ENCODE peak calls at places on chromosome 9, in eight cellular contexts. G, H, M, F, I, S, B and N are unnamed samples.

GRCh38 chr9:97529363-97530076 is 28.1 kb downstream of the TMOD1 start:
- DNase-seq in B (peak), I (no peak), F (no peak), S (no peak), G (no peak), H (no peak), M (peak), N (no peak)

GRCh38 chr9:121995997-121996396 is 97.1 kb downstream of the TTLL11 start:
- DNase-seq in S (no peak), I (no peak), B (no peak), M (no peak), G (no peak), F (no peak), H (no peak), N (no peak)

GRCh38 chr9:129550199-129550839 is 70.6 kb downstream of the C9orf50 start:
- DNase-seq in H (peak), G (no peak), M (peak), B (no peak), F (no peak), S (peak), I (peak), N (peak)

GRCh38 chr9:73347720-73348119 is 196.1 kb downstream of the ANXA1 start:
- DNase-seq in G (no peak), B (no peak), F (no peak), S (no peak), H (no peak), I (no peak), M (no peak), N (no peak)

GRCh38 chr9:4665357-4665756 is 923 bp downstream of the SPATA6L start:
- DNase-seq in I (no peak), H (no peak), F (no peak), G (no peak), B (no peak), M (peak), S (no peak), N (no peak)

GRCh38 chr9:76894198-76894597 is 11.7 kb downstream of the PRUNE2 start:
- DNase-seq in S (no peak), B (no peak), H (no peak), G (no peak), F (no peak), I (no peak), M (peak), N (no peak)

GRCh38 chr9:124006448-124007156 is 5.0 kb upstream of the LHX2 start:
- DNase-seq in S (no peak), G (no peak), B (no peak), H (no peak), F (no peak), M (no peak), I (no peak), N (no peak)

GRCh38 chr9:115349542-115349941 is 231.6 kb upstream of the TNC start:
- DNase-seq in I (no peak), G (no peak), M (peak), S (no peak), B (no peak), H (no peak), F (no peak), N (no peak)

GRCh38 chr9:110835859-110836271 is 167.3 kb downstream of the MUSK start:
- DNase-seq in B (no peak), F (no peak), I (no peak), M (peak), S (no peak), G (no peak), H (peak), N (no peak)

GRCh38 chr9:132012704-132013345 is 66.8 kb downstream of the MED27 start:
- DNase-seq in B (no peak), S (no peak), F (no peak), H (no peak), I (no peak), M (no peak), G (no peak), N (no peak)

GRCh38 chr9:29750062-29750461 is 2176.8 kb upstream of the C9orf72 start:
- DNase-seq in S (no peak), F (no peak), B (no peak), H (peak), M (peak), I (no peak), G (no peak), N (no peak)

GRCh38 chr9:137721479-137721878 is 102.7 kb downstream of the EHMT1 start:
- DNase-seq in F (no peak), M (no peak), B (peak), H (no peak), G (no peak), S (no peak), I (no peak), N (no peak)

GRCh38 chr9:71768388-71769174 is at the start of gene CEMIP2:
- DNase-seq in G (peak), H (peak), M (peak), S (peak), I (peak), F (peak), B (peak), N (peak)

GRCh38 chr9:136403915-136404800 is 4.2 kb upstream of the SNAPC4 start:
- DNase-seq in I (no peak), B (peak), M (no peak), S (no peak), F (no peak), G (no peak), H (no peak), N (no peak)